ENCODE peak calls at places on chromosomes 1 and 21, in nine cellular contexts. B is cardiac muscle cell; I is psoas muscle; D is left ventricle myocardium inferior; A is upper lobe of right lung; H is CD8-positive, alpha-beta memory T cell; X is tibial artery; K is Peyer's patch; M is A549. E is an unnamed sample.
A peak's percentile ranks its signal among the peaks of the same experiment; 100 is the strongest.

GRCh38 chr1:25245809-25246599 is 1.2 kb downstream of the RSRP1 start:
- DNase-seq in D (no peak), K (peak; percentile 63), A (no peak), X (no peak), M (peak; percentile 49), H (no peak), B (peak; percentile 51), I (no peak), E (peak; percentile 23)

GRCh38 chr21:36706951-36707762 is 8.2 kb downstream of the SIM2 start:
- DNase-seq in X (peak; percentile 23), M (no peak), H (no peak), A (peak; percentile 42), B (peak; percentile 30), D (no peak), I (no peak), K (no peak), E (no peak)

GRCh38 chr1:94285026-94285654 is 47.8 kb upstream of the ARHGAP29 start:
- DNase-seq in B (no peak), X (no peak), D (no peak), A (no peak), I (no peak), M (no peak), H (no peak), K (no peak), E (no peak)

GRCh38 chr1:153447498-153448170 is 12.8 kb downstream of the S100A7 start:
- DNase-seq in M (no peak), A (no peak), I (no peak), H (no peak), X (no peak), K (no peak), B (peak; percentile 10), D (no peak), E (no peak)

GRCh38 chr21:29677326-29677725 is 262.5 kb downstream of the GRIK1 start:
- DNase-seq in M (no peak), D (no peak), X (no peak), K (no peak), I (no peak), B (no peak), A (no peak), H (no peak), E (no peak)

GRCh38 chr1:42941640-42942330 is 16.9 kb downstream of the SLC2A1 start:
- DNase-seq in A (peak; percentile 88), M (no peak), H (no peak), X (peak; percentile 96), I (peak; percentile 70), K (peak; percentile 82), B (peak; percentile 78), D (peak; percentile 79), E (peak; percentile 79)

GRCh38 chr1:8004803-8005573 is 21.1 kb downstream of the ERRFI1 start:
- DNase-seq in B (peak; percentile 99), D (peak; percentile 89), K (peak; percentile 69), X (peak; percentile 96), I (peak; percentile 92), H (no peak), A (peak; percentile 78), M (peak; percentile 66), E (peak; percentile 96)

GRCh38 chr1:23667411-23667810 is 24.2 kb upstream of the RPL11 start:
- DNase-seq in A (no peak), X (no peak), I (no peak), H (no peak), K (no peak), D (no peak), M (no peak), B (no peak), E (no peak)

GRCh38 chr1:234875953-234876814 is 252.5 kb downstream of the TOMM20 start:
- DNase-seq in M (no peak), D (no peak), A (peak; percentile 66), H (no peak), I (no peak), B (peak; percentile 86), K (no peak), X (no peak), E (peak; percentile 80)

GRCh38 chr1:71464016-71464415 is 383.2 kb upstream of the ZRANB2 start:
- DNase-seq in A (no peak), B (peak; percentile 18), H (no peak), I (no peak), M (no peak), X (no peak), D (no peak), K (no peak), E (no peak)

GRCh38 chr1:17139637-17140036 is 20.4 kb upstream of the PADI2 start:
- DNase-seq in X (no peak), M (no peak), A (no peak), D (no peak), H (no peak), B (no peak), K (no peak), I (no peak), E (no peak)

GRCh38 chr1:16721871-16722641 is 18.3 kb upstream of the RNU1-4 start:
- DNase-seq in B (no peak), X (no peak), M (no peak), K (peak; percentile 18), A (no peak), D (no peak), I (peak; percentile 1), H (no peak), E (peak; percentile 4)

GRCh38 chr1:59061876-59062275 is 235.0 kb upstream of the FGGY start:
- DNase-seq in I (peak; percentile 56), H (no peak), B (peak; percentile 98), M (no peak), D (peak; percentile 65), X (peak; percentile 90), K (no peak), A (no peak), E (peak; percentile 74)

DNA sequence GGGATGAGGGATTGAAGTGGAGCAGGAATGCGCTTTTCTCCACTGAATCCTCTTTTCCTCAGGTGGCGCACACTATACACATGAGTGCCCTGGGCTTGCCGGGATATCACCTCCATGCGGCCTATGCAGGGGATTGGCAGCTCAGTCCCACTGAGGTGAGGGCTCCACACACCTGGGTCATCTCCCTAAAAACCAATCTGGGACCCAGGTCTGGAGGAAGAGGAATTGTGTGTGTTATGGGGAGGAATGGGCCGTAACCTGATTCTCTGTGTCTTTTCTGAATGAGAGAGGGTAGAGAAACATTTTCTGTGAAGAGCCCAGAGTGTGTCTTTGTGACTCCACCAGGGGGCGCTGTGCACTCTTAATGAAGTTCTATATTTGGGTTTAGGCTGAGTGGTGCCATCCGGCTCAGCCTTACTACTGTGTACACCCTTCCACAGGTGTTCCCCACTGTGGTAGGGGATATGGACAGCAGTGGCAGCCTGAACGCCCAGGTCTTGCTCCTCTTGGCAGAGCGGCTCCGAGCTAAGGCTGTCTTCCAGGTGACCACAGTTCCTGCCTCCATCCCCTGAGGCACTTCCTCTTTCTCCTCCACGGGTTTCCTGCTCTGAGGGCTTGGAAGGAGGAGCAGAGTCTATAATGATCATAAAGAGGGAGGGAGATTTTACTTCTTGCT is 1.5 kb downstream of the TOMM40L start:
- DNase-seq in X (peak; percentile 88), M (peak; percentile 83), H (peak; percentile 79), K (peak; percentile 86), I (peak; percentile 87), B (peak; percentile 83), A (peak; percentile 90), D (peak; percentile 83), E (peak; percentile 88)
- H3K27ac ChIP-seq in X (no peak overlapping the region), M (peak overlapping the region; percentile 85), H (no peak overlapping the region), K (peak overlapping the region; percentile 73), I (peak overlapping the region; percentile 77), B (no peak overlapping the region), A (peak overlapping the region; percentile 37), D (peak overlapping the region; percentile 92), E (peak overlapping the region; percentile 71)

GRCh38 chr1:61092643-61093042 is 10.3 kb downstream of the NFIA start:
- DNase-seq in A (no peak), D (no peak), H (no peak), B (no peak), K (no peak), I (no peak), X (no peak), M (no peak), E (no peak)
- H3K4me1 ChIP-seq in A (peaks cover 39% of the 10 kb centered on the region), D (peaks cover 98% of the 10 kb centered on the region), H (no peaks in the 10 kb centered on the region), B (peaks cover 14% of the 10 kb centered on the region), K (no peaks in the 10 kb centered on the region), I (peaks cover 55% of the 10 kb centered on the region), X (peaks cover 50% of the 10 kb centered on the region), M (peaks cover 41% of the 10 kb centered on the region), E (peaks cover 4% of the 10 kb centered on the region)

DNA sequence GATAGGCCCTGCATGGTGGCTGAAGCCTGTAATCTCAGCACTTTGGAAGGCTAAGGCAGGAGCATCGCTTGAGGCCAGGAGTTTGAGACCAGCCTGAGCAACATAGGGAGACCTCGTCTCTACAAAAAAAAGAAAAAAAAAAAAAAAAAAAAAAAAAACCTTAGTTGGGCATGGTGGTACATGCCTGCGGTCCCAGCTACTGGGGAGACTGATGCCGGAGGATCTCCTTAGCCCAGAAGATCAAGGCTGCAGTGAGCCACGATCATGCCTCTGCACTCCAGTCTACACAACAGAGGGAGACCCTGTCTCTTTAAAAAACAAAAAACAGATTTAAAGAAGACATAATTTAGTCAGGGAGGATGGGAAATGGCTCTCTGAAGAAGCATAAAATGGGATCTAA is 3.8 kb downstream of the LIN9 start:
- DNase-seq in H (no peak), D (no peak), B (no peak), X (no peak), K (no peak), I (no peak), M (no peak), A (no peak), E (no peak)
- H3K27ac ChIP-seq in H (no peak overlapping the region), D (peak overlapping the region; percentile 95), B (no peak overlapping the region), X (no peak overlapping the region), K (no peak overlapping the region), I (no peak overlapping the region), M (no peak overlapping the region), A (no peak overlapping the region), E (no peak overlapping the region)

GRCh38 chr1:89810880-89811279 is 10.0 kb upstream of the LRRC8D start:
- DNase-seq in H (no peak), M (no peak), K (no peak), I (no peak), A (no peak), X (no peak), D (no peak), B (no peak), E (no peak)

GRCh38 chr1:89815040-89815439 is 5.8 kb upstream of the LRRC8D start:
- DNase-seq in X (no peak), H (no peak), B (no peak), I (no peak), D (no peak), M (no peak), A (no peak), K (no peak), E (no peak)

GRCh38 chr1:89812992-89813391 is 7.8 kb upstream of the LRRC8D start:
- DNase-seq in K (no peak), D (no peak), X (no peak), I (no peak), A (no peak), M (no peak), B (peak; percentile 59), H (no peak), E (no peak)

GRCh38 chr1:89820423-89821321 is at the start of gene LRRC8D:
- DNase-seq in K (peak; percentile 93), M (peak; percentile 69), H (peak; percentile 71), X (peak; percentile 87), B (peak; percentile 82), D (peak; percentile 88), I (peak; percentile 85), A (peak; percentile 94), E (peak; percentile 94)

DNA sequence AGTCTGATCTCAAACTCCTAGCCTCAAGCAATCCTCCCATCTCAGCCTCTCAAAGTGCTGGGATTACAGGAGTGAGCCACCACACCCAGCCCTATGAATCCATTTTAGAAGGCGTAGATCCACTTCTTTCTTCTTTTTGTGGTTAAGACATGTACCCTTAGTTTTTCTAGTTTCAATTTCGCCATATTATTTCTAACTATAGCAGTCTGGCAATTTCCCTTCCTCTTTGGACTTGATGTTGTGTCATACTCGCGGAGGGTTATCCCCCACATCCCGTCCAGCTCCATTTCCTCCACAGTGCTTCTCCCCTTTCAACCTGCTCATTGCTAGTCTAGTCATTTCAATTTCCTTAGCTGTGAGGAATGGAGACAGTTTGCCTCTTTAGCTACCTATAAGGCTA is 5.2 kb upstream of the LRRC8D start:
- DNase-seq in D (no peak), B (no peak), M (no peak), A (no peak), K (no peak), I (no peak), H (no peak), X (no peak), E (peak; percentile 56)
- H3K4me1 ChIP-seq in D (peaks cover 10% of the 10 kb centered on the region), B (no peaks in the 10 kb centered on the region), M (peaks cover 16% of the 10 kb centered on the region), A (no peaks in the 10 kb centered on the region), K (no peaks in the 10 kb centered on the region), I (no peaks in the 10 kb centered on the region), H (peaks cover 12% of the 10 kb centered on the region), X (peaks cover 3% of the 10 kb centered on the region), E (no peaks in the 10 kb centered on the region)